ENCODE peak calls at places on chromosomes 4 and X, in eight cellular contexts. One of them, this sample, is unnamed.

GRCh38 chr4:6343950-6344408 is 74.3 kb downstream of the WFS1 start:
- DNase-seq in CD8-positive, alpha-beta memory T cell: no peak
- DNase-seq in iPS DF 6.9: no peak
- DNase-seq in cardiac muscle cell: no peak
- DNase-seq in neural progenitor cell: no peak
- DNase-seq in heart left ventricle: no peak
- DNase-seq in right lobe of liver: no peak
- DNase-seq in body of pancreas: no peak
- DNase-seq in this sample: no peak

GRCh38 chr4:74768857-74769525 is 25.3 kb downstream of the BTC start:
- DNase-seq in CD8-positive, alpha-beta memory T cell: no peak
- DNase-seq in iPS DF 6.9: no peak
- DNase-seq in cardiac muscle cell: peak; percentile 78
- DNase-seq in heart left ventricle: no peak
- DNase-seq in neural progenitor cell: no peak
- DNase-seq in body of pancreas: no peak
- DNase-seq in right lobe of liver: no peak
- DNase-seq in this sample: no peak

GRCh38 chr4:65943076-65943475 is 272.8 kb upstream of the EPHA5 start:
- DNase-seq in iPS DF 6.9: peak; percentile 89
- DNase-seq in cardiac muscle cell: peak; percentile 80
- DNase-seq in heart left ventricle: no peak
- DNase-seq in neural progenitor cell: peak; percentile 83
- DNase-seq in right lobe of liver: no peak
- DNase-seq in body of pancreas: no peak
- DNase-seq in CD8-positive, alpha-beta memory T cell: no peak
- DNase-seq in this sample: no peak

GRCh38 chr4:128163177-128164117 is 102.3 kb downstream of the LARP1B start:
- DNase-seq in neural progenitor cell: no peak
- DNase-seq in CD8-positive, alpha-beta memory T cell: no peak
- DNase-seq in cardiac muscle cell: peak; percentile 66
- DNase-seq in body of pancreas: no peak
- DNase-seq in iPS DF 6.9: no peak
- DNase-seq in heart left ventricle: no peak
- DNase-seq in right lobe of liver: no peak
- DNase-seq in this sample: no peak

GRCh38 chrX:31420711-31421151 is 348.9 kb upstream of the FTHL17 start:
- DNase-seq in neural progenitor cell: no peak
- DNase-seq in iPS DF 6.9: no peak
- DNase-seq in right lobe of liver: no peak
- DNase-seq in CD8-positive, alpha-beta memory T cell: no peak
- DNase-seq in body of pancreas: no peak
- DNase-seq in cardiac muscle cell: peak; percentile 69
- DNase-seq in heart left ventricle: no peak
- DNase-seq in this sample: no peak

GRCh38 chr4:76982638-76983579 is 33.4 kb downstream of the SEPTIN11 start:
- DNase-seq in iPS DF 6.9: no peak
- DNase-seq in body of pancreas: no peak
- DNase-seq in cardiac muscle cell: peak; percentile 60
- DNase-seq in neural progenitor cell: no peak
- DNase-seq in right lobe of liver: no peak
- DNase-seq in heart left ventricle: no peak
- DNase-seq in CD8-positive, alpha-beta memory T cell: no peak
- DNase-seq in this sample: no peak

GRCh38 chr4:153521995-153522799 is 56.0 kb downstream of the TMEM131L start:
- DNase-seq in body of pancreas: no peak
- DNase-seq in iPS DF 6.9: no peak
- DNase-seq in cardiac muscle cell: no peak
- DNase-seq in right lobe of liver: no peak
- DNase-seq in CD8-positive, alpha-beta memory T cell: peak; percentile 80
- DNase-seq in heart left ventricle: no peak
- DNase-seq in neural progenitor cell: no peak
- DNase-seq in this sample: no peak

GRCh38 chr4:90198086-90198847 is 71.1 kb downstream of the CCSER1 start:
- DNase-seq in cardiac muscle cell: no peak
- DNase-seq in CD8-positive, alpha-beta memory T cell: no peak
- DNase-seq in body of pancreas: no peak
- DNase-seq in right lobe of liver: no peak
- DNase-seq in neural progenitor cell: no peak
- DNase-seq in iPS DF 6.9: peak; percentile 29
- DNase-seq in heart left ventricle: no peak
- DNase-seq in this sample: no peak

GRCh38 chr4:164648151-164648848 is 105.6 kb upstream of the SMIM31 start:
- DNase-seq in CD8-positive, alpha-beta memory T cell: no peak
- DNase-seq in iPS DF 6.9: no peak
- DNase-seq in cardiac muscle cell: no peak
- DNase-seq in neural progenitor cell: no peak
- DNase-seq in body of pancreas: no peak
- DNase-seq in right lobe of liver: no peak
- DNase-seq in heart left ventricle: no peak
- DNase-seq in this sample: no peak

GRCh38 chr4:169968999-169969398 is 57.2 kb downstream of the MFAP3L start:
- DNase-seq in iPS DF 6.9: no peak
- DNase-seq in cardiac muscle cell: no peak
- DNase-seq in neural progenitor cell: no peak
- DNase-seq in body of pancreas: no peak
- DNase-seq in CD8-positive, alpha-beta memory T cell: no peak
- DNase-seq in right lobe of liver: no peak
- DNase-seq in heart left ventricle: no peak
- DNase-seq in this sample: no peak

GRCh38 chr4:135411251-135411650 is 1209.7 kb upstream of the PABPC4L start:
- DNase-seq in heart left ventricle: no peak
- DNase-seq in iPS DF 6.9: no peak
- DNase-seq in cardiac muscle cell: no peak
- DNase-seq in neural progenitor cell: no peak
- DNase-seq in CD8-positive, alpha-beta memory T cell: no peak
- DNase-seq in right lobe of liver: no peak
- DNase-seq in body of pancreas: no peak
- DNase-seq in this sample: no peak

GRCh38 chr4:7192252-7193039 is at the start of gene SORCS2:
- DNase-seq in heart left ventricle: peak; percentile 66
- DNase-seq in body of pancreas: peak; percentile 63
- DNase-seq in right lobe of liver: peak; percentile 78
- DNase-seq in cardiac muscle cell: peak; percentile 69
- DNase-seq in iPS DF 6.9: no peak
- DNase-seq in CD8-positive, alpha-beta memory T cell: peak; percentile 8
- DNase-seq in neural progenitor cell: peak; percentile 90
- DNase-seq in this sample: peak; percentile 80

GRCh38 chr4:153154010-153154975 is 50.0 kb upstream of the TRIM2 start:
- DNase-seq in CD8-positive, alpha-beta memory T cell: no peak
- DNase-seq in body of pancreas: no peak
- DNase-seq in right lobe of liver: no peak
- DNase-seq in cardiac muscle cell: peak; percentile 73
- DNase-seq in iPS DF 6.9: no peak
- DNase-seq in heart left ventricle: no peak
- DNase-seq in neural progenitor cell: no peak
- DNase-seq in this sample: no peak

GRCh38 chrX:137028699-137029098 is 5.1 kb downstream of the GPR101 start:
- DNase-seq in neural progenitor cell: no peak
- DNase-seq in iPS DF 6.9: no peak
- DNase-seq in CD8-positive, alpha-beta memory T cell: no peak
- DNase-seq in cardiac muscle cell: no peak
- DNase-seq in right lobe of liver: no peak
- DNase-seq in body of pancreas: no peak
- DNase-seq in heart left ventricle: no peak
- DNase-seq in this sample: no peak

GRCh38 chrX:20263474-20263873 is 3.2 kb downstream of the RPS6KA3 start:
- DNase-seq in neural progenitor cell: no peak
- DNase-seq in iPS DF 6.9: no peak
- DNase-seq in body of pancreas: no peak
- DNase-seq in right lobe of liver: no peak
- DNase-seq in heart left ventricle: no peak
- DNase-seq in CD8-positive, alpha-beta memory T cell: peak; percentile 32
- DNase-seq in cardiac muscle cell: peak; percentile 57
- DNase-seq in this sample: no peak

GRCh38 chr4:20624783-20625364 is 75.4 kb upstream of the PACRGL start:
- DNase-seq in right lobe of liver: no peak
- DNase-seq in heart left ventricle: no peak
- DNase-seq in body of pancreas: no peak
- DNase-seq in CD8-positive, alpha-beta memory T cell: no peak
- DNase-seq in iPS DF 6.9: no peak
- DNase-seq in neural progenitor cell: no peak
- DNase-seq in cardiac muscle cell: peak; percentile 52
- DNase-seq in this sample: no peak

GRCh38 chr4:83326546-83326945 is 8.1 kb downstream of the HPSE start:
- DNase-seq in neural progenitor cell: no peak
- DNase-seq in cardiac muscle cell: no peak
- DNase-seq in CD8-positive, alpha-beta memory T cell: no peak
- DNase-seq in heart left ventricle: no peak
- DNase-seq in body of pancreas: no peak
- DNase-seq in right lobe of liver: no peak
- DNase-seq in iPS DF 6.9: no peak
- DNase-seq in this sample: no peak
- H3K4me3 ChIP-seq in neural progenitor cell: no peak overlapping the region
- H3K4me3 ChIP-seq in cardiac muscle cell: no peak overlapping the region
- H3K4me3 ChIP-seq in CD8-positive, alpha-beta memory T cell: no peak overlapping the region
- H3K4me3 ChIP-seq in heart left ventricle: no peak overlapping the region
- H3K4me3 ChIP-seq in body of pancreas: no peak overlapping the region
- H3K4me3 ChIP-seq in right lobe of liver: no peak overlapping the region
- H3K4me3 ChIP-seq in iPS DF 6.9: no peak overlapping the region
- H3K4me3 ChIP-seq in this sample: no peak overlapping the region

DNA sequence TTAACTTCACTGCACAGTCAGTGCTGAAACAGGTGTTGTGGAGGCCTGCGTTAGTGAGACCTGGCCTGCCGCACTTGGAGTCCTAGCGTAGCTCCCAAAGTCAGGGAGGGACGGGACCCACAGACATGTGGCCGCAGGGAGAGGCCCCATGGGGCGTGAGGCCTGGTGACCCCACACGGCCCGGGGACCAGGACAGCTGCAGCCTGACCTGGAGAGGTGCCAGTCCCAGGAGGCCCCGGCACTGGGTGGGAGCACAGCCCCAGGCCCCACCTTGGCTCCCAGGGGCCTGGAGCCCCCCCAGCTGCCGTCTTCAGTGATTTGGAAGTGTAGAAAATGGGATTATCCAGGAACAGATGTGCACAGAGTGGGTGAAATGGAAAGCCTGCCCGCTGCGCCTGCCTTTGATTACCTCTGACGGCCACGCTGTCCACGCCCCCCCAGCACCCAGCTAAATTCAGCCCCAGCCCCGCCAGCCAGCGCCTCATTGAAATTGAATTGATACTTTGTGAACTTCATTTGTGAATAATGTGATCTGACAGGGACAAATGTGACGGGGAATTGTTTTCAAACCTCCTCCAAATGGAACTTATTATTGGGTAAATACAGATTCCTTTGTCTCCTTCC is 133.0 kb upstream of the NKX1-1 start:
- DNase-seq in neural progenitor cell: no peak
- DNase-seq in right lobe of liver: no peak
- DNase-seq in iPS DF 6.9: no peak
- DNase-seq in CD8-positive, alpha-beta memory T cell: no peak
- DNase-seq in body of pancreas: no peak
- DNase-seq in cardiac muscle cell: no peak
- DNase-seq in heart left ventricle: no peak
- DNase-seq in this sample: no peak
- H3K27ac ChIP-seq in neural progenitor cell: no peak overlapping the region
- H3K27ac ChIP-seq in right lobe of liver: no peak overlapping the region
- H3K27ac ChIP-seq in iPS DF 6.9: no peak overlapping the region
- H3K27ac ChIP-seq in CD8-positive, alpha-beta memory T cell: no peak overlapping the region
- H3K27ac ChIP-seq in body of pancreas: no peak overlapping the region
- H3K27ac ChIP-seq in cardiac muscle cell: no peak overlapping the region
- H3K27ac ChIP-seq in heart left ventricle: no peak overlapping the region
- H3K27ac ChIP-seq in this sample: no peak overlapping the region

GRCh38 chr4:48193096-48193836 is 59.2 kb upstream of the TXK start:
- DNase-seq in CD8-positive, alpha-beta memory T cell: no peak
- DNase-seq in iPS DF 6.9: no peak
- DNase-seq in neural progenitor cell: no peak
- DNase-seq in right lobe of liver: no peak
- DNase-seq in cardiac muscle cell: no peak
- DNase-seq in body of pancreas: no peak
- DNase-seq in heart left ventricle: no peak
- DNase-seq in this sample: no peak
- H3K4me1 ChIP-seq in CD8-positive, alpha-beta memory T cell: no peaks in the 10 kb centered on the region
- H3K4me1 ChIP-seq in iPS DF 6.9: no peaks in the 10 kb centered on the region
- H3K4me1 ChIP-seq in neural progenitor cell: no peaks in the 10 kb centered on the region
- H3K4me1 ChIP-seq in right lobe of liver: no peaks in the 10 kb centered on the region
- H3K4me1 ChIP-seq in cardiac muscle cell: no peaks in the 10 kb centered on the region
- H3K4me1 ChIP-seq in body of pancreas: no peaks in the 10 kb centered on the region
- H3K4me1 ChIP-seq in heart left ventricle: no peaks in the 10 kb centered on the region
- H3K4me1 ChIP-seq in this sample: peaks cover 4% of the 10 kb centered on the region

GRCh38 chr4:113674251-113674650 is 87.3 kb downstream of the CAMK2D start:
- DNase-seq in neural progenitor cell: no peak
- DNase-seq in cardiac muscle cell: no peak
- DNase-seq in iPS DF 6.9: no peak
- DNase-seq in CD8-positive, alpha-beta memory T cell: no peak
- DNase-seq in heart left ventricle: peak; percentile 31
- DNase-seq in body of pancreas: no peak
- DNase-seq in right lobe of liver: no peak
- DNase-seq in this sample: no peak

GRCh38 chr4:113674733-113675132 is 86.8 kb downstream of the CAMK2D start:
- DNase-seq in neural progenitor cell: no peak
- DNase-seq in iPS DF 6.9: no peak
- DNase-seq in right lobe of liver: no peak
- DNase-seq in body of pancreas: no peak
- DNase-seq in CD8-positive, alpha-beta memory T cell: no peak
- DNase-seq in cardiac muscle cell: no peak
- DNase-seq in heart left ventricle: no peak
- DNase-seq in this sample: no peak

GRCh38 chr4:113673450-113673849 is 88.1 kb downstream of the CAMK2D start:
- DNase-seq in CD8-positive, alpha-beta memory T cell: no peak
- DNase-seq in heart left ventricle: no peak
- DNase-seq in body of pancreas: no peak
- DNase-seq in cardiac muscle cell: no peak
- DNase-seq in neural progenitor cell: peak; percentile 11
- DNase-seq in iPS DF 6.9: no peak
- DNase-seq in right lobe of liver: no peak
- DNase-seq in this sample: no peak

GRCh38 chr4:113677333-113677732 is 84.2 kb downstream of the CAMK2D start:
- DNase-seq in body of pancreas: no peak
- DNase-seq in heart left ventricle: no peak
- DNase-seq in iPS DF 6.9: no peak
- DNase-seq in neural progenitor cell: no peak
- DNase-seq in right lobe of liver: no peak
- DNase-seq in cardiac muscle cell: no peak
- DNase-seq in CD8-positive, alpha-beta memory T cell: peak; percentile 31
- DNase-seq in this sample: no peak

DNA sequence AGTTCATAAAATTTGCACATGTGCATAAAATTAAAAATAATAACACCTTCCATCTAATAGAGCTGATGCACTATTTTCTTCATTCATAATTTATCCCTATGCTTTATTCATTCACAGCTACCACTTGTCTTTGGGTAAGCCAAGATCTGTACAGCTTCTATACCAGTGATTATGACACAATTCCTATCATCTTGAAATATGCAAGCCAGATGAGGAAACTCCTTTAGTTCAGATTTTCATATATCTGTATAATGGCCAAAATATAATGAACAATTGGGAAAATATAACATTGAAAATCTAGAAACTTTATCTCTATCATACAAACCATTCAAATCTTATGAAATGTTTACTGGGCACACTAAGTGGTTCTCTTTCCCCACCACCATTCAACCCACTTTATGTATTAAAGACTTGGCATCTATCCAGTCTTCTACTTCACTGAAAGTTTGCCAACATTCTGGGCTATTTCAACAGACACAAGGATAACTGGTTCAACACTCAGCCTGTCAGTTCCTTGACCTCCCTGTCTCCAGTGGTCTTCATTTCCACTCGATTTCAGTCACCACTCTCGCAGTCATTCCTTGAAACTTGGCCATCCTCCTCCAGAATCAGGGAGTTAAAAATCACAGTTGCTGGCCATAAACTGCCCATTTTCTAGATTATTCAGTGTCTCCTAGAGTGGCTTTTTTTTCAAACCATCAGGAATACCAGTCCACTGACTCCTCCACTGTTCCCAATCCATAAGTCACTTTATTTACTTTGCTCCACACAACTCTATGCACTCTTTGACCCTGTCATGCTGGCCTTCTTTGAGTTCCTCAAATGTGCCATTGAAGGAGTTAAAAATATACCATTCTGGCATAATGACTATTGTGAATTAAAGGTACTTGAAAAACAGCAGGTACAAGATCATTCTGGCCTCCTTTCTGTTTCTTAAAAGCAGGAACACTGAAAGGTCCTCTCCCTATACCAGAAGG is 85.5 kb downstream of the CAMK2D start:
- DNase-seq in heart left ventricle: no peak
- DNase-seq in body of pancreas: no peak
- DNase-seq in iPS DF 6.9: no peak
- DNase-seq in neural progenitor cell: no peak
- DNase-seq in right lobe of liver: no peak
- DNase-seq in CD8-positive, alpha-beta memory T cell: no peak
- DNase-seq in cardiac muscle cell: peak; percentile 81
- DNase-seq in this sample: no peak
- H3K4me3 ChIP-seq in heart left ventricle: no peak overlapping the region
- H3K4me3 ChIP-seq in body of pancreas: no peak overlapping the region
- H3K4me3 ChIP-seq in iPS DF 6.9: no peak overlapping the region
- H3K4me3 ChIP-seq in neural progenitor cell: no peak overlapping the region
- H3K4me3 ChIP-seq in right lobe of liver: no peak overlapping the region
- H3K4me3 ChIP-seq in CD8-positive, alpha-beta memory T cell: no peak overlapping the region
- H3K4me3 ChIP-seq in cardiac muscle cell: no peak overlapping the region
- H3K4me3 ChIP-seq in this sample: no peak overlapping the region

This sample was measured in uterus.